ENCODE peak calls at places on chromosomes 6 and 20, in seven cellular contexts. U is H9, W is tibial artery, Q is esophagus squamous epithelium, E is left lung, L is endothelial cell of umbilical vein, G is upper lobe of right lung. Y is an unnamed sample.

GRCh38 chr6:16649241-16649640 is 112.0 kb downstream of the ATXN1 start:
- DNase-seq in U (no peak), W (no peak), Q (no peak), E (no peak), L (no peak), G (no peak), Y (no peak)

GRCh38 chr6:30876039-30876730 is 8.1 kb upstream of the DDR1 start:
- DNase-seq in U (no peak), W (no peak), Q (no peak), E (no peak), L (peak; percentile 96), G (no peak), Y (no peak)

GRCh38 chr6:129490551-129491245 is 219.3 kb downstream of the ARHGAP18 start:
- DNase-seq in U (no peak), W (no peak), Q (no peak), E (no peak), L (peak; percentile 95), G (no peak), Y (no peak)

GRCh38 chr20:43583982-43584432 is 6.7 kb upstream of the IFT52 start:
- DNase-seq in U (no peak), W (peak; percentile 95), Q (no peak), E (peak; percentile 81), L (no peak), G (peak; percentile 79), Y (peak; percentile 74)

GRCh38 chr6:3744211-3744900 is 7.2 kb downstream of the PXDC1 start:
- DNase-seq in U (no peak), W (peak; percentile 73), Q (no peak), E (no peak), L (peak; percentile 42), G (no peak), Y (no peak)

GRCh38 chr6:33885121-33886057 is 81.6 kb upstream of the MLN start:
- DNase-seq in U (no peak), W (no peak), Q (no peak), E (peak; percentile 47), L (peak; percentile 5), G (no peak), Y (no peak)

GRCh38 chr6:145886228-145886956 is 71.8 kb upstream of the FBXO30 start:
- DNase-seq in U (no peak), W (no peak), Q (no peak), E (no peak), L (no peak), G (no peak), Y (no peak)

GRCh38 chr6:12169377-12169776 is 120.8 kb upstream of the EDN1 start:
- DNase-seq in U (no peak), W (no peak), Q (no peak), E (no peak), L (no peak), G (no peak), Y (no peak)

GRCh38 chr6:14882394-14883073 is 363.3 kb upstream of the JARID2 start:
- DNase-seq in U (no peak), W (no peak), Q (no peak), E (no peak), L (no peak), G (no peak), Y (no peak)
- H3K4me1 ChIP-seq in U (peaks cover 18% of the 10 kb centered on the region), W (peaks cover 11% of the 10 kb centered on the region), Q (no peaks in the 10 kb centered on the region), E (no peaks in the 10 kb centered on the region), L (peaks cover 30% of the 10 kb centered on the region), G (peaks cover 13% of the 10 kb centered on the region), Y (no peaks in the 10 kb centered on the region)

DNA sequence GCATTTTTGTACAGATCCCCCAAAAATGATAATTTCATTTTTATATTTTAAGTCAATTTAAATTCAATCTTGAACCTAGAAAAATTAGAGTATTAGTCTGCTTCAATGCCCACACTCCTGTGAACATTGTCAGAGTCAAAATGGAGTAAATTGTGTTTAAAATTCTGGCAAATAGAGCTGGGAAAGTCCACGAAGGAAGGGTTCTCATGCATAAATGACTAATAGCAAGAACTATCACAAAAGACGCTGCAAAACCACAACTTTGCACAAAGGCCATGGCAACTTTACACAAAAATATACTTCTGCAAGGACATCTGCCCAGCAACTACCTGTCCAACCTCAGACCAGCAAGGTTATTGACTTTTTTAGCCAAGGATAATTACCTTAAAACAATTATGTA is 203.2 kb upstream of the SMLR1 start:
- DNase-seq in U (no peak), W (no peak), Q (no peak), E (no peak), L (no peak), G (no peak), Y (no peak)
- H3K27ac ChIP-seq in U (no peak overlapping the region), W (no peak overlapping the region), Q (no peak overlapping the region), E (no peak overlapping the region), L (no peak overlapping the region), G (no peak overlapping the region), Y (no peak overlapping the region)

GRCh38 chr6:35668708-35669440 is 19.8 kb downstream of the FKBP5 start:
- DNase-seq in U (no peak), W (no peak), Q (no peak), E (no peak), L (no peak), G (no peak), Y (no peak)
- H3K4me1 ChIP-seq in U (no peaks in the 10 kb centered on the region), W (peaks cover 15% of the 10 kb centered on the region), Q (no peaks in the 10 kb centered on the region), E (peaks cover 23% of the 10 kb centered on the region), L (peaks cover 58% of the 10 kb centered on the region), G (peaks cover 45% of the 10 kb centered on the region), Y (peaks cover 46% of the 10 kb centered on the region)

DNA sequence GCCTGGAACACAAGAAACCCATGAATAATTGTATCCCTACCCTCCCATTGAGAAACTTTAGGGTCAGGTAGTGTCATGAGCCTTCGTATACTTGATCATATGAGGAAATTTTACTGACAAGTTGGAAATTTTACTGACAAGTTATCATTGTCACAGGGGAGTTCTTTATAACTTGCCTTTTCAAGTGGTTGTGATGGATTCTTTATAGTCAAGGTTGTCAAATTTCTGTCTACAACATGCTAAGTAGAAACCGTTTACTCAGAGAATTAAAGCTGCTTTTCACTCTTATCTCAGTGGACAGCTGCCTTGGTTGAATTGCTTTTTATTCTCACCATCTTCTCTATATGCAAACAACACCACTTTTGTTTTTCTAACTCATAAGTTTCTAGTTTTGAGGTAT is 1286.4 kb downstream of the EPHA7 start:
- DNase-seq in U (no peak), W (no peak), Q (no peak), E (no peak), L (no peak), G (no peak), Y (no peak)
- H3K27ac ChIP-seq in U (no peak overlapping the region), W (no peak overlapping the region), Q (no peak overlapping the region), E (no peak overlapping the region), L (no peak overlapping the region), G (no peak overlapping the region), Y (no peak overlapping the region)

GRCh38 chr6:25016311-25016710 is 80.6 kb upstream of the RIPOR2 start:
- DNase-seq in U (no peak), W (no peak), Q (no peak), E (no peak), L (no peak), G (no peak), Y (no peak)
- H3K4me1 ChIP-seq in U (no peaks in the 10 kb centered on the region), W (no peaks in the 10 kb centered on the region), Q (peaks cover 9% of the 10 kb centered on the region), E (peaks cover 11% of the 10 kb centered on the region), L (peaks cover 8% of the 10 kb centered on the region), G (peaks cover 16% of the 10 kb centered on the region), Y (peaks cover 8% of the 10 kb centered on the region)

DNA sequence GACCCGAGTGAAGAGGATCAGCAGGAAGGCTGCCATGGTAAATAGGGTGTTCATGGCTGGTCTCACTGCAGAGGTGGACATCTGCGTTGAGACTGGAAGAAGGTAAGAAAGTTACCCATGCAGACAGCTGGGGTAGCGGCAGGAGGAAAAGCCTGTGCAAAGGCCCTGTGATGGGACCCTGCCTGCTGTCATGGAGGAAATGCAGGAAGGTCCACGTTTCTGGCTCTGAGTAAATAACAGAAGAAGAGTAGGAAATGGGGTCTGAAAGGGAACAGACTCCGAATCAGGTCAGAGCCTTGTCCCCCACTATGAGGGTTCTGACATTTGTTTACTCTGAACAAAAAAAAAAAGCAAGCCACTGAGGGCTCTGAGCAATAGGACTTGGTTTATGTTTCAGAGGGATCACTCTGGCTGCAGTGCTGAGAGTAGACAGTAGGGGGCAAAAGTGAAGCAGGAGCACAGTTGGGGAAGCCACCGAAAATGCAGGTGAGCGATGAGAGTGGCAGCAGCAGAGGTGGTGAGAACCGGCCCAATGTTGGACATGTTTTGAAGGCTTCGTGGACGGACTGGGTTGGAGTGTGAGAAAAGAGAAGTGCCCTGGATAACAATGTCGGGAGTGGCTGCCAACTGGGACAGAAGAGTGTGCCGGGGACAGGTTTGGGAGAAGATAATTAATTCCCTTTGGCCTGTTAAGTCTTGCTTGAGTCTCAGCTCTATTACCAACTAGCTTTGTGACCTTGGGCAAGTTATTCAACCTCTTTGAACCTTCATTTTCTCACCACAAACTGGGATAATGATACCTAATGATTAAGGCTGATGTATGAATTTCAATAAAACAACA is 57.9 kb upstream of the MAP7 start:
- DNase-seq in U (peak; percentile 87), W (peak; percentile 73), Q (peak; percentile 7), E (no peak), L (peak; percentile 61), G (peak; percentile 70), Y (peak; percentile 29)
- H3K27ac ChIP-seq in U (no peak overlapping the region), W (peak overlapping the region; percentile 78), Q (peak overlapping the region; percentile 48), E (no peak overlapping the region), L (no peak overlapping the region), G (no peak overlapping the region), Y (no peak overlapping the region)

GRCh38 chr6:39816744-39817143 is 24.6 kb downstream of the DAAM2 start:
- DNase-seq in U (no peak), W (no peak), Q (no peak), E (no peak), L (no peak), G (no peak), Y (peak; percentile 56)
- H3K4me1 ChIP-seq in U (no peaks in the 10 kb centered on the region), W (peaks cover 59% of the 10 kb centered on the region), Q (peaks cover 1% of the 10 kb centered on the region), E (peaks cover 19% of the 10 kb centered on the region), L (no peaks in the 10 kb centered on the region), G (peaks cover 33% of the 10 kb centered on the region), Y (peaks cover 4% of the 10 kb centered on the region)

DNA sequence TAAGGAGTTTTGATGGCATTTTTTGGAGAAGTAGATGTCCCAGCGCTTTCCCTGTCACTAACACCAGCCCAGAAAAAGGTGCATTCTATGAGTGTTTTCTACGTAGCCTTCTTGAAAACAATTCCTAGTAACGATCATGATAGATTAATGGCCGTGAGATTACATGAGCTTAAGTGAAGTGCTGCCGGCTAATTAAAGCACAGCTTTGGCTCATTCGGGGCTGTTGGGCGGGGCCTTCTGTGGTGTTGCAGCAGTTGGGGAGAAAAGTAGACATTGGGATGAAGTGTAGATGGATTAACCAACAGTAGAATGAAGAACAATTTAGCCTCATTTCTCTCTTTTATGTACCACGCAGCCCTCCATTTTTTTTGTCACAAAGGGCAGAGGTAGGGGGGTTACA is 20.8 kb upstream of the TRAF3IP2 start:
- DNase-seq in U (no peak), W (no peak), Q (no peak), E (no peak), L (no peak), G (peak; percentile 17), Y (no peak)
- H3K27ac ChIP-seq in U (no peak overlapping the region), W (peak overlapping the region; percentile 60), Q (peak overlapping the region; percentile 42), E (no peak overlapping the region), L (no peak overlapping the region), G (peak overlapping the region; percentile 3), Y (peak overlapping the region; percentile 30)

GRCh38 chr6:157717266-157717870 is 105.7 kb upstream of the SNX9 start:
- DNase-seq in U (no peak), W (no peak), Q (no peak), E (no peak), L (no peak), G (no peak), Y (no peak)
- H3K4me1 ChIP-seq in U (peaks cover 3% of the 10 kb centered on the region), W (no peaks in the 10 kb centered on the region), Q (no peaks in the 10 kb centered on the region), E (peaks cover 4% of the 10 kb centered on the region), L (peaks cover 4% of the 10 kb centered on the region), G (no peaks in the 10 kb centered on the region), Y (peaks cover 7% of the 10 kb centered on the region)